ENCODE peak calls at places on chromosomes 5 and 9, in seven cellular contexts. S is gastrocnemius medialis; V is colonic mucosa; T is spleen; N is IMR-90; G is brain microvascular endothelial cell; K is effector memory CD4-positive, alpha-beta T cell. R is an unnamed sample.

GRCh38 chr5:39928709-39929108 is 503.9 kb upstream of the DAB2 start:
- DNase-seq in V (no peak), S (no peak), T (no peak), N (no peak), G (no peak), K (no peak), R (no peak)

GRCh38 chr5:129459485-129460120 is 495 bp upstream of the ADAMTS19 start:
- DNase-seq in K (no peak), G (peak), N (peak), T (peak), V (peak), S (no peak), R (no peak)

GRCh38 chr9:122096620-122097415 is 3.7 kb upstream of the TTLL11 start:
- DNase-seq in G (no peak), S (no peak), K (no peak), T (no peak), V (no peak), N (no peak), R (no peak)

GRCh38 chr5:72265032-72265903 is 54.8 kb downstream of the MRPS27 start:
- DNase-seq in V (no peak), G (no peak), S (no peak), K (no peak), T (no peak), N (no peak), R (no peak)

GRCh38 chr5:1926471-1927341 is 44.0 kb upstream of the IRX4 start:
- DNase-seq in S (no peak), G (no peak), N (no peak), V (no peak), T (no peak), K (no peak), R (no peak)

GRCh38 chr5:98433022-98433421 is 340.4 kb upstream of the RGMB start:
- DNase-seq in T (no peak), V (no peak), N (peak), K (no peak), G (no peak), S (no peak), R (no peak)

GRCh38 chr5:96687812-96688453 is 25.8 kb downstream of the CAST start:
- DNase-seq in K (no peak), S (no peak), N (peak), T (no peak), G (peak), V (no peak), R (no peak)

GRCh38 chr9:76018244-76018643 is 127.8 kb downstream of the PCSK5 start:
- DNase-seq in S (no peak), V (peak), K (no peak), N (no peak), G (no peak), T (no peak), R (no peak)

GRCh38 chr9:132768932-132769894 is 98.9 kb downstream of the GTF3C4 start:
- DNase-seq in V (peak), N (peak), G (peak), K (peak), T (peak), S (no peak), R (peak)

GRCh38 chr5:154165886-154166285 is 24.6 kb upstream of the GALNT10 start:
- DNase-seq in G (no peak), N (no peak), T (no peak), K (no peak), V (no peak), S (no peak), R (no peak)

GRCh38 chr5:75020016-75020656 is 32.2 kb downstream of the GCNT4 start:
- DNase-seq in G (no peak), S (no peak), V (peak), K (no peak), T (no peak), N (no peak), R (no peak)

GRCh38 chr5:34556514-34556782 is 99.7 kb upstream of the RAI14 start:
- DNase-seq in K (no peak), N (no peak), T (no peak), V (peak), S (no peak), G (no peak), R (no peak)

GRCh38 chr9:86500031-86500430 is 145.8 kb upstream of the TUT7 start:
- DNase-seq in K (no peak), G (no peak), N (peak), V (no peak), S (no peak), T (no peak), R (no peak)

GRCh38 chr5:158461240-158461854 is 602.4 kb upstream of the CLINT1 start:
- DNase-seq in T (no peak), K (no peak), G (no peak), N (no peak), S (peak), V (no peak), R (no peak)

GRCh38 chr5:151082976-151083651 is 2.3 kb upstream of the TNIP1 start:
- DNase-seq in S (peak), K (peak), N (peak), V (peak), G (no peak), T (peak), R (peak)

DNA sequence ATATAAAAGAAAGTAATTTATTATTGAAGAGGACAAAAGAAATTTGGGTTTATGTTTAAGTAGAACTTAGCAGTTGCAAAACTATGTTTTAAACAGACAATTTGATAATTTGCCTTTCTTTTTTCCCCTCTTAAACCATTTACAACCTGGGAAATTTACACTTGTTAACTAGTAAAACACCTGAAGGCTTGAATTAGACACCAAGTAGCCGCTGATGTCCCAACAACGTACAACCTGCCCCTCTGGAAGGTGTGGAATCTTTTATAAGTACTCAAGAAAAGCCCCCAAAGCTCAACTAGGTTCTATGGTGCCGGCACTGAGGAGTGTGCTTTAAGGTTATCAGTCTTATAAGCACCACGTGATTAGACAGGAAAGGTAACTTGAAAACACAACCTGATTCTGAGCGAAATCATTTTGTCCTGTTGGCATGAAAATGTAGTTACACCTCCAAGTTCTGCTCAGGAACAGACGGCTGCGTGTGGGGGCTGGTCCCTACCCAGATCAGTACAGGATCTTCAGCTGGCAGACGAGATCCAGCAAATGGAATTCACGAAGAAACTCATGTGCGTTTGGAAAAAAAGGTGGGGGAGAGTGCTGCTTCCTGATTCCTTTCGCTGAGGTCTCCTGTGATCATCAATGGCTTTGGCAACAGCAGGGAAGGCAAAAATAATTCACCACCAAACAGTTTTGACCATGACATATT is 195.6 kb downstream of the MEF2C start:
- DNase-seq in G (no peak), K (no peak), N (no peak), S (no peak), T (no peak), V (no peak), R (no peak)
- H3K27ac ChIP-seq in G (no peak), K (no peak), N (no peak), S (no peak), T (no peak), V (no peak), R (no peak)

DNA sequence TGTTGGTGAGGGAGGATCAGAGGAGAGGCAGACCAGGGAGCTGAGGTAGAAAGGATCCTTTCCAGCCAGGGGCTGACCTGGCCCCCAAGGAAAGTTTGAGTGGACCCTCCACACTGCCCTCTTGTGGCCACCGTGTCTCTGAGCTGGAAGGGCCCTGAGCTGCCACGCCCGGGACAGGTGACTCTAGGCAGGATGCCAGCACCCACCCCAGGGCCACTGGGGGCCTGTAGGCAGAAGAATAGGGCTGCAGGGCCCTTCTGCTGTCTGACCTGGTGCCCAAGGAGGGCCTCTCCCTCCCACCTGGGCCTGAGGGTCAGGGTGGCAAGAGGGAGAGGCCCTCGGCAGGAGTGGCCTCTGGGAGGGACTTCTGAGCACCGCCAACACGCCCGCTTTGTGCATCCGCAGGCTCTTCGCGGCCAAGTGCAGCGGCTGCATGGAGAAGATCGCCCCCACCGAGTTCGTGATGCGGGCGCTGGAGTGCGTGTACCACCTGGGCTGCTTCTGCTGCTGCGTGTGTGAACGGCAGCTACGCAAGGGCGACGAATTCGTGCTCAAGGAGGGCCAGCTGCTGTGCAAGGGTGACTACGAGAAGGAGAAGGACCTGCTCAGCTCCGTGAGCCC is 76.8 kb downstream of the LMX1B start:
- DNase-seq in S (no peak), V (peak), N (no peak), T (peak), G (no peak), K (no peak), R (no peak)
- H3K27ac ChIP-seq in S (no peak), V (no peak), N (no peak), T (no peak), G (no peak), K (no peak), R (no peak)

DNA sequence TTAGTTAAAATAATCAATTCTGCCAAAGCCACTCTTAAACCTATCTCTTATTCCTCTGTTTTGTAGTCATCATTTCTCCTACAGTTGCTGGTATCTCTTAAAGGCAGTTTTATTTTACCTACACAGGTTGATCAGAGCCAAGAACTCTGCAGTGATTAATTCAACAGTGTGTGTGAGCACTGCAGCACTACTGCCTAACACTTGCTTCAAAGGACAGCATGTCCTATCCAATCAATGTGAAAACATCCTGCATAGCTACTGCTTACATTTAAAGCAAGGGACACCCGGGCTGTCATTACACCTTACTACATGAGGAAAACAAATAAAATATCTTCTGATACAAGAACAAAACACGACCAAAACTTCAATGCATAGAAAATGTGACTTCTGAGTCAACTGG is 45.1 kb upstream of the HK3 start:
- DNase-seq in G (no peak), T (no peak), K (no peak), S (no peak), N (no peak), V (no peak), R (no peak)
- H3K27ac ChIP-seq in G (no peak), T (no peak), K (no peak), S (no peak), N (no peak), V (no peak), R (no peak)

DNA sequence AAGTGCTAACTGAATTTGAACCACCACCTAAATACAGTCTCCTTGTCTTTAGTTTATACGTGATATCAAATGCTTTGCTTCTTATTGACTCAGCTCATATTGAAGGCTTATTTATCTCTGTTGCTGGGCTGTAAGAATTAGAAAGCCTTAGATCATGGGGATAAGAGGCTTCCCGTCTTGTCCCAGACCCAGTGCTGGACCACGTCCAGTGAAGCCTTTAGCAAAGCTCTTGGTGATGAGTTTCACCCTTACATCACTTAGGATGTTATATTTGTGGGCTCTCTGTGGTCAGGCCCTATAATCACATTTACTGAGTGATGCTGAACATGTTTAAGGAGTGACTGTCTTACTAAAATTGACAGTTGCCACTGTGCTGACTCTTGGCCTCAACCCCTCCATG is 11.2 kb downstream of the FAM240B start:
- DNase-seq in T (no peak), N (no peak), V (no peak), S (no peak), K (no peak), G (peak), R (no peak)
- H3K27ac ChIP-seq in T (no peak), N (no peak), V (no peak), S (no peak), K (no peak), G (no peak), R (no peak)

R was measured in epithelial cell of prostate.